ENCODE peak calls at places on chromosome 7, in seven cellular contexts. G is COR-L47; M is brain microvascular endothelial cell; U is stimulated activated CD4-positive, alpha-beta T cell treated with anti-CD3 and anti-CD28 coated beads, Interleukin-4, amount 100 ng/mL, for 48 hours; W is HTR-8/SVneo; B is skeletal muscle cell; O is NCI-H1092 treated with DMSO at 0.1 percent for 48 hours. V is an unnamed sample.

GRCh38 chr7:51455948-51456347 is 139.3 kb upstream of the COBL start:
- DNase-seq in B (no peak), M (no peak), W (no peak), O (peak), U (no peak), G (peak), V (no peak)

GRCh38 chr7:73725703-73726466 is 6.4 kb upstream of the STX1A start:
- DNase-seq in B (no peak), O (peak), U (peak), G (peak), W (peak), M (peak), V (peak)

GRCh38 chr7:108561047-108561619 is 8.4 kb downstream of the THAP5 start:
- DNase-seq in W (no peak), M (no peak), O (no peak), U (no peak), G (no peak), B (no peak), V (no peak)

GRCh38 chr7:47771990-47772360 is 176.3 kb downstream of the PKD1L1 start:
- DNase-seq in M (no peak), O (no peak), G (no peak), B (no peak), U (no peak), W (no peak), V (no peak)

GRCh38 chr7:142139597-142140501 is 28.3 kb downstream of the MGAM2 start:
- DNase-seq in M (no peak), G (no peak), U (no peak), O (peak), W (no peak), B (no peak), V (no peak)

GRCh38 chr7:45198986-45199385 is 41.4 kb downstream of the RAMP3 start:
- DNase-seq in M (no peak), G (no peak), U (no peak), W (no peak), O (no peak), B (no peak), V (no peak)

GRCh38 chr7:81769891-81770818 is at the start of gene HGF:
- DNase-seq in O (no peak), G (no peak), M (peak), B (peak), W (no peak), U (no peak), V (no peak)

GRCh38 chr7:41383596-41383995 is 319.3 kb downstream of the INHBA start:
- DNase-seq in O (no peak), M (no peak), W (no peak), U (no peak), B (no peak), G (no peak), V (no peak)

GRCh38 chr7:26413007-26413691 is 121.5 kb downstream of the SNX10 start:
- DNase-seq in M (no peak), G (peak), W (no peak), B (no peak), O (peak), U (no peak), V (no peak)

GRCh38 chr7:139571651-139572050 is 48.2 kb downstream of the CLEC2L start:
- DNase-seq in G (no peak), W (no peak), U (no peak), B (no peak), O (no peak), M (no peak), V (no peak)

GRCh38 chr7:39621261-39621660 is 2.1 kb upstream of the RALA start:
- DNase-seq in W (no peak), O (no peak), M (peak), B (peak), G (no peak), U (no peak), V (no peak)

GRCh38 chr7:16007911-16008310 is 321.4 kb upstream of the MEOX2 start:
- DNase-seq in M (no peak), B (no peak), G (no peak), O (no peak), U (no peak), W (no peak), V (no peak)

GRCh38 chr7:91912500-91912899 is 28.2 kb upstream of the AKAP9 start:
- DNase-seq in B (peak), O (no peak), U (no peak), M (no peak), G (no peak), W (no peak), V (no peak)

GRCh38 chr7:17495655-17496396 is 197.4 kb downstream of the AHR start:
- DNase-seq in U (no peak), O (no peak), M (no peak), B (no peak), W (no peak), G (no peak), V (no peak)

GRCh38 chr7:108421720-108422331 is 34.4 kb downstream of the NRCAM start:
- DNase-seq in B (no peak), O (no peak), W (no peak), U (no peak), G (no peak), M (no peak), V (no peak)

GRCh38 chr7:130430841-130431713 is 9.7 kb downstream of the CEP41 start:
- DNase-seq in U (no peak), W (no peak), B (peak), G (peak), M (peak), O (peak), V (no peak)

GRCh38 chr7:127245582-127245981 is 7.2 kb downstream of the GRM8 start:
- DNase-seq in G (no peak), B (no peak), W (no peak), M (no peak), U (no peak), O (no peak), V (no peak)

GRCh38 chr7:111517441-111518037 is 44.8 kb downstream of the IMMP2L start:
- DNase-seq in O (no peak), W (no peak), B (no peak), U (no peak), G (no peak), M (no peak), V (no peak)

V was measured in immature natural killer cell.